ENCODE peak calls at places on chromosomes 13 and 19, in five cellular contexts. V is A673, X is cardiac muscle cell, R is fibroblast of lung, E is neural crest cell. C is an unnamed sample.

GRCh38 chr13:30933334-30933681 is 852 bp downstream of the TEX26 start:
- DNase-seq in V (no peak), X (no peak), R (no peak), E (no peak), C (no peak)

GRCh38 chr13:71865858-71866172 is 1.2 kb downstream of the DACH1 start:
- DNase-seq in V (peak; percentile 5), X (no peak), R (peak; percentile 23), E (no peak), C (peak; percentile 14)

GRCh38 chr13:113956571-113956970 is 17.3 kb downstream of the C13orf46 start:
- DNase-seq in V (no peak), X (no peak), R (no peak), E (no peak), C (no peak)

GRCh38 chr19:46402725-46403124 is 10.6 kb downstream of the CCDC8 start:
- DNase-seq in V (no peak), X (no peak), R (no peak), E (no peak), C (no peak)

GRCh38 chr13:41837668-41838067 is 123.2 kb downstream of the VWA8 start:
- DNase-seq in V (no peak), X (no peak), R (no peak), E (no peak), C (no peak)

GRCh38 chr13:99062593-99062992 is 84.7 kb upstream of the DOCK9 start:
- DNase-seq in V (peak; percentile 87), X (no peak), R (peak; percentile 75), E (no peak), C (no peak)

GRCh38 chr19:13983213-13983889 is 22.8 kb downstream of the RFX1 start:
- DNase-seq in V (no peak), X (no peak), R (no peak), E (no peak), C (no peak)

GRCh38 chr19:10011974-10012373 is 1.3 kb upstream of the RDH8 start:
- DNase-seq in V (no peak), X (no peak), R (no peak), E (no peak), C (no peak)

GRCh38 chr19:14517446-14517839 is 754 bp downstream of the DNAJB1 start:
- DNase-seq in V (no peak), X (peak; percentile 62), R (no peak), E (no peak), C (no peak)

GRCh38 chr13:43159007-43159406 is 135.6 kb downstream of the DNAJC15 start:
- DNase-seq in V (peak; percentile 63), X (no peak), R (peak; percentile 65), E (no peak), C (no peak)

GRCh38 chr19:40718774-40719391 is 2.0 kb downstream of the ITPKC start:
- DNase-seq in V (no peak), X (peak; percentile 61), R (peak; percentile 64), E (no peak), C (peak; percentile 51)

GRCh38 chr13:41694902-41695301 is 237.6 kb downstream of the RGCC start:
- DNase-seq in V (peak; percentile 56), X (peak; percentile 61), R (peak; percentile 98), E (no peak), C (no peak)

GRCh38 chr13:25473864-25474263 is 102.1 kb downstream of the ATP8A2 start:
- DNase-seq in V (no peak), X (no peak), R (no peak), E (no peak), C (no peak)

GRCh38 chr19:12708641-12709040 is 12.2 kb upstream of the FBXW9 start:
- DNase-seq in V (no peak), X (no peak), R (no peak), E (no peak), C (no peak)

GRCh38 chr19:5882421-5882968 is 12.2 kb upstream of the FUT5 start:
- DNase-seq in V (no peak), X (no peak), R (peak; percentile 37), E (no peak), C (no peak)

GRCh38 chr19:48745208-48745995 is 1.3 kb downstream of the IZUMO1 start:
- DNase-seq in V (peak; percentile 88), X (peak; percentile 68), R (peak; percentile 52), E (peak; percentile 50), C (no peak)

GRCh38 chr19:2212861-2213711 is 23.0 kb downstream of the PLEKHJ1 start:
- DNase-seq in V (no peak), X (no peak), R (no peak), E (no peak), C (no peak)

GRCh38 chr19:15583346-15583745 is 31.7 kb upstream of the CYP4F8 start:
- DNase-seq in V (no peak), X (no peak), R (no peak), E (no peak), C (no peak)

GRCh38 chr13:65913173-65913572 is 1317.0 kb downstream of the PCDH9 start:
- DNase-seq in V (no peak), X (no peak), R (peak; percentile 88), E (no peak), C (no peak)

GRCh38 chr19:2728783-2729387 is 7.7 kb upstream of the DIRAS1 start:
- DNase-seq in V (no peak), X (no peak), R (no peak), E (no peak), C (no peak)

GRCh38 chr19:47096721-47097120 is 16.9 kb downstream of the ZC3H4 start:
- DNase-seq in V (no peak), X (no peak), R (no peak), E (no peak), C (no peak)

GRCh38 chr19:30667746-30668145 is 295.6 kb downstream of the ZNF536 start:
- DNase-seq in V (no peak), X (no peak), R (no peak), E (no peak), C (no peak)

GRCh38 chr19:30665449-30665848 is 293.3 kb downstream of the ZNF536 start:
- DNase-seq in V (no peak), X (no peak), R (no peak), E (no peak), C (no peak)

GRCh38 chr19:30667227-30667626 is 295.0 kb downstream of the ZNF536 start:
- DNase-seq in V (no peak), X (no peak), R (no peak), E (no peak), C (no peak)

GRCh38 chr19:30664358-30665058 is 292.3 kb downstream of the ZNF536 start:
- DNase-seq in V (peak; percentile 60), X (peak; percentile 32), R (peak; percentile 24), E (no peak), C (no peak)

DNA sequence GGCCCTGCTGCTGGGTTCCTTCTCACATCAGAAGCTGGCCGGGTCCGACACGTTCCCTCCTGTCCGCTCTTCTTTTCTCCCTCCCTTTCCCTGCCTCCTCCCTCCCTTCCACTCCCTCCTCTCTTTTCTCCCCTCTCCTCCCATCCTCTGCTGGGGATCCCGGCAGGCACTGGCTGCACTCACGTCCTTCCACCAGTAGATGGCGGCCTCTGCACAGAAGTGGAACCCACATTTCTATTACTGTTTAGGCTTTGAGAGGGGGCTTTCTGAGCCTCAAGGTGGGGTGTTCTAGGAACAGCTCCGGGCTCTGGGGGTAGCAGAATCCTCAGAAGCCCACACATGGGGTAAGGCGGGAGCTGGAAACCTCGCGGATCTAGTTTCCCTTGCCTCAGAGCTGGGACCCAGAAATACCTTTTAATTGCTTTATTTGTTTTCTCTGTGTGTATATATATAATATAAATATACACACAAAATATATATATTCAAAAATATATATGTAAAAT is 294.2 kb downstream of the ZNF536 start:
- DNase-seq in V (peak; percentile 72), X (peak; percentile 69), R (peak; percentile 28), E (peak; percentile 78), C (peak; percentile 60)
- TF ChIP-seq CTCF in V (peak; percentile 98), X (peak; percentile 98), R (peak; percentile 98), E (peak; percentile 86), C (peak; percentile 93)

GRCh38 chr19:38073806-38074685 is 150.0 kb downstream of the DPF1 start:
- DNase-seq in V (no peak), X (peak; percentile 41), R (peak; percentile 43), E (peak; percentile 22), C (no peak)
- TF ChIP-seq CTCF in V (no peak), X (peak; percentile 8), R (no peak), E (peak; percentile 34), C (peak; percentile 29)

GRCh38 chr19:51706885-51707284 is 13.8 kb downstream of the SPACA6 start:
- DNase-seq in V (no peak), X (no peak), R (no peak), E (no peak), C (no peak)
- TF ChIP-seq CTCF in V (no peak), X (no peak), R (no peak), E (no peak), C (no peak)

GRCh38 chr19:29479941-29480340 is 45.9 kb upstream of the VSTM2B start:
- DNase-seq in V (no peak), X (no peak), R (no peak), E (no peak), C (no peak)

GRCh38 chr19:29477831-29478577 is 47.8 kb upstream of the VSTM2B start:
- DNase-seq in V (no peak), X (no peak), R (no peak), E (no peak), C (no peak)

GRCh38 chr19:29480507-29480906 is 45.3 kb upstream of the VSTM2B start:
- DNase-seq in V (no peak), X (no peak), R (no peak), E (no peak), C (no peak)

GRCh38 chr19:29476528-29476927 is 49.3 kb upstream of the VSTM2B start:
- DNase-seq in V (no peak), X (no peak), R (no peak), E (no peak), C (no peak)

DNA sequence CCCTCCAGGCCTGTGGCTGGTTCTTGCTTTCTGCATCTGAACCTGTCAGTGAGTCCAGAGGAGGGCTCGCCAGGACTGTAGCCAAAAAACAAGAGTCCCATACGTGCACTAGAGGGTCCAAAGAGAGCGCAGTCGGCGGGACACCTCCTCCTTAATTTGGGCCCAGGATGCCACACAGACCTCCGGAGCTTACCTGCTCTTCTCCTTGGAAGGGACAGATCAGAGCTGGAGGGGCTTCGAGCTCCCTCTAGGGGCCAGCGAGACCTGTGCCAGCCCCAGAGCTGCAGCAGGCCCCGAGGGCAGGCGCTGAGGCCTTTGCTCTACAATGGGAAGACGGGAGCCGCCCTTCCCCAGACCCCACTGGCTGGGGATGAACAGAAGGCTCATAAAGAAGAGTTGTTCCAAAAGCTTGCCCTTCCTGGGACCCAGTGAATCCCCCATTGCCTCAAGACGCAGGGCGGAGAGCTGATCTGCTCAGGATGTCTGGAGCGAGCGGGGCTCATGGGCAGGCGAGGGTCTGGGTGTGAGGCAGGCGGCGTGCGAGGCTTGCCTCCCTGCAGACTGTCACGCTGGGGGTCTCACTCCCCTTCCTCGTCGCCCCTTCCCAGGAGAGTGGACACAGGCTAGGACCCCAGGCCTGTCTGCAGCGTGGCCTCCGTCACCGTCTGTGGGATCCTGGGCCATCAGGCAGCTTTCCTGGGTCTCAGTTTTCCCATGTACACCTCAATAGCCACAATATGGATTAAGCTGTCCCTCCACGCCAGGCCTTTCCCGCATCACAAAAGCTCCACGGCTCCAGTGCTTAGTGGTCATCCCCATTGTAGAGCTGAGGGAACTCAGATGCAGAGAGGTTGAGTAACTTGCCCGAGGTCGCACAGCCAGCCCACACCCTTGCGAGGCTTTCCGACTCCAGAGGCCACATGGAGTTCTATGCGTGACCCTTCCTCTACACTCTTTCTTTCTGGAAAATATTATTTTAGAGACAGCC is 46.9 kb upstream of the VSTM2B start:
- DNase-seq in V (no peak), X (peak; percentile 65), R (no peak), E (peak; percentile 52), C (peak; percentile 51)
- TF ChIP-seq CTCF in V (peak; percentile 22), X (peak; percentile 15), R (no peak), E (peak; percentile 69), C (peak; percentile 83)

GRCh38 chr13:102901615-102902305 is 55.9 kb downstream of the ERCC5 start:
- DNase-seq in V (no peak), X (no peak), R (no peak), E (no peak), C (no peak)
- TF ChIP-seq CTCF in V (no peak), X (no peak), R (no peak), E (no peak), C (no peak)